ENCODE peak calls at places on chromosomes 16 and 17, in six cellular contexts. X, R, U, A, P and O are unnamed samples.

GRCh38 chr17:48556534-48557401 is 11.9 kb upstream of the HOXB2 start:
- DNase-seq in X (no peak), R (no peak), U (no peak), A (peak; percentile 68), P (no peak), O (no peak)

GRCh38 chr17:81512984-81513668 is 527 bp upstream of the ACTG1 start:
- DNase-seq in X (no peak), R (peak; percentile 58), U (no peak), A (peak; percentile 72), P (peak; percentile 74), O (peak; percentile 32)

GRCh38 chr17:80751070-80751459 is 206.4 kb downstream of the RPTOR start:
- DNase-seq in X (no peak), R (peak; percentile 50), U (no peak), A (no peak), P (no peak), O (no peak)

GRCh38 chr17:27920569-27920968 is 27.4 kb upstream of the LYRM9 start:
- DNase-seq in X (no peak), R (no peak), U (no peak), A (no peak), P (no peak), O (no peak)

GRCh38 chr16:51532551-51532950 is 381.5 kb upstream of the SALL1 start:
- DNase-seq in X (no peak), R (no peak), U (no peak), A (no peak), P (no peak), O (peak; percentile 74)

GRCh38 chr16:57000271-57001025 is 11.1 kb downstream of the NLRC5 start:
- DNase-seq in X (no peak), R (peak; percentile 58), U (peak; percentile 74), A (peak; percentile 93), P (peak; percentile 36), O (peak; percentile 98)

GRCh38 chr17:19022128-19022527 is 17.6 kb upstream of the FAM83G start:
- DNase-seq in X (no peak), R (no peak), U (no peak), A (no peak), P (no peak), O (no peak)

GRCh38 chr17:37388266-37388665 is 12.5 kb downstream of the C17orf78 start:
- DNase-seq in X (no peak), R (no peak), U (peak; percentile 40), A (peak; percentile 49), P (no peak), O (peak; percentile 34)

GRCh38 chr16:80507538-80507937 is 33.3 kb upstream of the DYNLRB2 start:
- DNase-seq in X (no peak), R (peak; percentile 46), U (no peak), A (no peak), P (peak; percentile 23), O (no peak)

GRCh38 chr17:42554250-42555121 is 1.8 kb downstream of the HSD17B1 start:
- DNase-seq in X (peak; percentile 70), R (peak; percentile 78), U (peak; percentile 53), A (peak; percentile 84), P (peak; percentile 92), O (peak; percentile 40)

GRCh38 chr17:49218941-49219913 is 8.7 kb downstream of the ABI3 start:
- DNase-seq in X (no peak), R (no peak), U (no peak), A (no peak), P (no peak), O (no peak)